ENCODE peak calls at places on chromosomes 12 and 14, in six cellular contexts. Z is SJSA1, B is prostate gland, Q is cardiac muscle cell, S is adrenal gland, V is Peyer's patch. Y is an unnamed sample. For H3K36me3 and H3K4me1, the result is how much of the 10 kb centered on the place peaks cover.

GRCh38 chr14:23366163-23366921 is 1.4 kb upstream of the EFS start:
- DNase-seq in Z (no peak), B (peak), Q (peak), S (peak), V (no peak), Y (no peak)

GRCh38 chr12:121060149-121061001 is 21.3 kb upstream of the OASL start:
- DNase-seq in Z (peak), B (no peak), Q (peak), S (peak), V (peak), Y (peak)

GRCh38 chr12:7346571-7347225 is 42.8 kb downstream of the ACSM4 start:
- DNase-seq in Z (no peak), B (no peak), Q (no peak), S (no peak), V (no peak), Y (no peak)

GRCh38 chr12:94282675-94283074 is 134.3 kb downstream of the PLXNC1 start:
- DNase-seq in Z (no peak), B (no peak), Q (no peak), S (no peak), V (no peak), Y (peak)

GRCh38 chr14:22070119-22070982 is 396.7 kb upstream of the OR4E1 start:
- DNase-seq in Z (no peak), B (no peak), Q (peak), S (peak), V (no peak), Y (peak)

GRCh38 chr12:79400481-79400880 is 290.3 kb downstream of the PAWR start:
- DNase-seq in Z (no peak), B (no peak), Q (no peak), S (no peak), V (no peak), Y (no peak)

GRCh38 chr14:21917699-21918436 is 244.2 kb upstream of the OR4E1 start:
- DNase-seq in Z (peak), B (peak), Q (peak), S (no peak), V (no peak), Y (peak)

GRCh38 chr12:89988556-89988955 is 279.9 kb upstream of the ATP2B1 start:
- DNase-seq in Z (no peak), B (no peak), Q (no peak), S (no peak), V (no peak), Y (no peak)

GRCh38 chr12:31928246-31929139 is 30.7 kb upstream of the RESF1 start:
- DNase-seq in Z (no peak), B (no peak), Q (no peak), S (no peak), V (no peak), Y (no peak)

GRCh38 chr14:68928770-68929550 is 50.1 kb downstream of the ACTN1 start:
- DNase-seq in Z (no peak), B (no peak), Q (no peak), S (no peak), V (no peak), Y (no peak)

GRCh38 chr12:131830335-131831020 is 2.3 kb downstream of the MMP17 start:
- DNase-seq in Z (peak), B (peak), Q (peak), S (peak), V (peak), Y (peak)

GRCh38 chr12:106750524-106750923 is 24.0 kb upstream of the RIC8B start:
- DNase-seq in Z (no peak), B (no peak), Q (no peak), S (no peak), V (no peak), Y (no peak)

GRCh38 chr12:79260923-79261322 is 396.3 kb downstream of the SYT1 start:
- DNase-seq in Z (no peak), B (no peak), Q (no peak), S (no peak), V (no peak), Y (no peak)

GRCh38 chr12:50715174-50715573 is 48.7 kb upstream of the ATF1 start:
- DNase-seq in Z (no peak), B (peak), Q (no peak), S (no peak), V (no peak), Y (no peak)

GRCh38 chr12:22169281-22169824 is 123.3 kb downstream of the CMAS start:
- DNase-seq in Z (no peak), B (peak), Q (no peak), S (no peak), V (no peak), Y (peak)

GRCh38 chr12:93959657-93960056 is 188.7 kb upstream of the PLXNC1 start:
- DNase-seq in Z (no peak), B (no peak), Q (no peak), S (no peak), V (no peak), Y (no peak)

GRCh38 chr14:53850714-53851296 is 105.8 kb downstream of the BMP4 start:
- DNase-seq in Z (peak), B (no peak), Q (no peak), S (no peak), V (no peak), Y (no peak)

GRCh38 chr14:91228112-91229004 is 16.1 kb downstream of the GPR68 start:
- DNase-seq in Z (peak), B (no peak), Q (no peak), S (no peak), V (no peak), Y (peak)

GRCh38 chr12:66984962-66985361 is 284.2 kb upstream of the CAND1 start:
- DNase-seq in Z (no peak), B (peak), Q (no peak), S (no peak), V (no peak), Y (no peak)

GRCh38 chr12:104520242-104520900 is 63.6 kb downstream of the CHST11 start:
- DNase-seq in Z (no peak), B (no peak), Q (peak), S (no peak), V (no peak), Y (no peak)

GRCh38 chr14:24398298-24398942 is 383 bp upstream of the NYNRIN start:
- DNase-seq in Z (no peak), B (no peak), Q (peak), S (no peak), V (peak), Y (no peak)

GRCh38 chr12:120847392-120848157 is 56.6 kb downstream of the SPPL3 start:
- DNase-seq in Z (no peak), B (no peak), Q (no peak), S (peak), V (no peak), Y (no peak)

GRCh38 chr12:107794451-107794850 is 19.9 kb downstream of the ASCL4 start:
- DNase-seq in Z (no peak), B (no peak), Q (no peak), S (no peak), V (no peak), Y (no peak)

GRCh38 chr14:94097091-94097490 is 13.4 kb upstream of the IFI27 start:
- DNase-seq in Z (no peak), B (no peak), Q (no peak), S (no peak), V (no peak), Y (no peak)

GRCh38 chr12:105765053-105766019 is 373.4 kb downstream of the NUAK1 start:
- DNase-seq in Z (no peak), B (no peak), Q (no peak), S (no peak), V (no peak), Y (no peak)

GRCh38 chr14:63297387-63297786 is 21.3 kb downstream of the GPHB5 start:
- DNase-seq in Z (no peak), B (no peak), Q (no peak), S (no peak), V (no peak), Y (no peak)

GRCh38 chr12:127760996-127761395 is 506.0 kb upstream of the TMEM132C start:
- DNase-seq in Z (no peak), B (no peak), Q (no peak), S (no peak), V (no peak), Y (no peak)

GRCh38 chr12:83850531-83850930 is 1062.1 kb downstream of the SLC6A15 start:
- DNase-seq in Z (no peak), B (no peak), Q (no peak), S (no peak), V (no peak), Y (no peak)

GRCh38 chr12:87439990-87440827 is 589.0 kb downstream of the C12orf50 start:
- DNase-seq in Z (no peak), B (peak), Q (no peak), S (peak), V (no peak), Y (no peak)

GRCh38 chr12:20342111-20342510 is 26.2 kb upstream of the PDE3A start:
- DNase-seq in Z (no peak), B (no peak), Q (no peak), S (no peak), V (no peak), Y (no peak)

GRCh38 chr12:1845427-1845826 is 25.1 kb downstream of the LRTM2 start:
- DNase-seq in Z (no peak), B (no peak), Q (no peak), S (no peak), V (peak), Y (no peak)

GRCh38 chr14:49052516-49052915 is 533.7 kb downstream of the RPS29 start:
- DNase-seq in Z (no peak), B (no peak), Q (no peak), S (no peak), V (no peak), Y (no peak)

GRCh38 chr12:49036029-49036428 is 17.5 kb upstream of the PRKAG1 start:
- DNase-seq in Z (no peak), B (no peak), Q (no peak), S (no peak), V (no peak), Y (no peak)
- H3K36me3 ChIP-seq in Z (half or more), B (under half), Q (half or more), S (under half), V (half or more), Y (half or more)

GRCh38 chr12:52199294-52199920 is 7.6 kb upstream of the KRT80 start:
- DNase-seq in Z (no peak), B (no peak), Q (no peak), S (no peak), V (no peak), Y (no peak)
- H3K4me1 ChIP-seq in Z (half or more), B (under half), Q (under half), S (under half), V (under half), Y (under half)

GRCh38 chr12:64688715-64689114 is 70.5 kb downstream of the GNS start:
- DNase-seq in Z (no peak), B (no peak), Q (no peak), S (no peak), V (no peak), Y (no peak)

GRCh38 chr12:64685076-64685475 is 74.1 kb downstream of the GNS start:
- DNase-seq in Z (no peak), B (no peak), Q (no peak), S (no peak), V (no peak), Y (no peak)

GRCh38 chr12:64685605-64686004 is 73.6 kb downstream of the GNS start:
- DNase-seq in Z (no peak), B (no peak), Q (no peak), S (no peak), V (peak), Y (no peak)

GRCh38 chr12:64691227-64691792 is 67.9 kb downstream of the GNS start:
- DNase-seq in Z (no peak), B (no peak), Q (no peak), S (no peak), V (no peak), Y (no peak)

GRCh38 chr12:64687816-64688599 is 71.2 kb downstream of the GNS start:
- DNase-seq in Z (no peak), B (peak), Q (no peak), S (peak), V (no peak), Y (no peak)
- H3K36me3 ChIP-seq in Z (under half), B (under half), Q (under half), S (under half), V (under half), Y (half or more)

GRCh38 chr12:123142948-123143752 is 7.7 kb downstream of the PITPNM2 start:
- DNase-seq in Z (no peak), B (no peak), Q (peak), S (no peak), V (peak), Y (no peak)

GRCh38 chr12:123145211-123145610 is 5.7 kb downstream of the PITPNM2 start:
- DNase-seq in Z (no peak), B (no peak), Q (peak), S (no peak), V (no peak), Y (no peak)

GRCh38 chr12:123142518-123142840 is 8.4 kb downstream of the PITPNM2 start:
- DNase-seq in Z (no peak), B (no peak), Q (no peak), S (no peak), V (no peak), Y (no peak)

GRCh38 chr12:123141615-123142517 is 9.0 kb downstream of the PITPNM2 start:
- DNase-seq in Z (peak), B (no peak), Q (no peak), S (peak), V (peak), Y (no peak)

DNA sequence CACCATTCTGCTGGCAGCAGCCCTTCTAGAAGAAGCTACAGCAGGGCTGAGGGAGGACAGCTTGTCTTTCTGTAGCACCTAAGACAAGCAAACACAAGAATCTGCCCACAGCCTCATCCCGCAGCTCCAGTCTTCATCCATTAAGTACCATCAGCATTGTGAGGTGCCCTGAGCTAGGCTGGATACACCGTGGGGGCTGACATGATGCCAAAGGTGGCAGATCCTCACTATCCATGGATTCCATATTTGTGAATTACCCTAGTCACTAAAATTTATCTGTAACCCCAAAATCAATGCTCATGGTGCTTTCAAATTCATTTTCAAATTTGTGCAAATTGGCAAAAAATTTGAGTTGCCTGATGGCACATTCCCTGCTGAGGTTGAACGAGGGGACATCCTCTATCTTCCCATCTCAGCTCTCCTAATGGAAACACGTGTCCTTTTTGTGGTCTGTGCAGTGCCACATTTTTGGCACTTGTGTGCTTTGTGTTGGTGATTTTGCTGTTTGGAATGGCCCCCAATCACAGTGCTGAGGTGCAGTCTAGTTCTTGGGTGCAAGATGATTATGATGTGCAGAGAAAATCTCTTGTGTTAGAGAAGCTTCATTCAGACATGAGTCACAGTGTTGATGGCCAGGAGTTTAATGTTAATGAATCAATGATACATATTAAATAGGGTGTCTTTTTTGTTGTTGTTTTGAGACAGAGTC is 7.0 kb downstream of the PITPNM2 start:
- DNase-seq in Z (no peak), B (no peak), Q (no peak), S (no peak), V (no peak), Y (no peak)
- H3K4me1 ChIP-seq in Z (under half), B (under half), Q (under half), S (half or more), V (half or more), Y (under half)

DNA sequence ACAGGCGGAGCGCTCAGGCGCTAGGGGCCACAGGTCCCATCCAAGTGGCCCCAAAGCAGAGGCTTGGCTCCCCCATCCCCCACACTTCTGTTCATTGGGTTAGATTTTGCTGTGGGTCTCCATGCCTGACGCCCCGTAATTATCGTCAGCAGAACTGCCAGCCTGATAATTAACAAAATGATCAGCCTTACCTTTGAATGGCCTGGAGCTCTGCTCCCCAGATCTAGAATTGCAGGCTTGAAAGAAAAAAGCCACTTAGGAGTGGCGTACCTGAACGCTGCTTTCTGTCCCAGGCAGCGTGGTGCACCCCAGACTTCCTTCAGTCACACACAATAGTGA is 28.7 kb upstream of the LRP1-AS start:
- DNase-seq in Z (no peak), B (no peak), Q (no peak), S (no peak), V (no peak), Y (no peak)
- H3K36me3 ChIP-seq in Z (half or more), B (under half), Q (under half), S (under half), V (half or more), Y (under half)

GRCh38 chr14:75294649-75295033 is 16.0 kb downstream of the FOS start:
- DNase-seq in Z (no peak), B (no peak), Q (peak), S (no peak), V (no peak), Y (no peak)
- H3K4me1 ChIP-seq in Z (under half), B (under half), Q (under half), S (under half), V (under half), Y (under half)

DNA sequence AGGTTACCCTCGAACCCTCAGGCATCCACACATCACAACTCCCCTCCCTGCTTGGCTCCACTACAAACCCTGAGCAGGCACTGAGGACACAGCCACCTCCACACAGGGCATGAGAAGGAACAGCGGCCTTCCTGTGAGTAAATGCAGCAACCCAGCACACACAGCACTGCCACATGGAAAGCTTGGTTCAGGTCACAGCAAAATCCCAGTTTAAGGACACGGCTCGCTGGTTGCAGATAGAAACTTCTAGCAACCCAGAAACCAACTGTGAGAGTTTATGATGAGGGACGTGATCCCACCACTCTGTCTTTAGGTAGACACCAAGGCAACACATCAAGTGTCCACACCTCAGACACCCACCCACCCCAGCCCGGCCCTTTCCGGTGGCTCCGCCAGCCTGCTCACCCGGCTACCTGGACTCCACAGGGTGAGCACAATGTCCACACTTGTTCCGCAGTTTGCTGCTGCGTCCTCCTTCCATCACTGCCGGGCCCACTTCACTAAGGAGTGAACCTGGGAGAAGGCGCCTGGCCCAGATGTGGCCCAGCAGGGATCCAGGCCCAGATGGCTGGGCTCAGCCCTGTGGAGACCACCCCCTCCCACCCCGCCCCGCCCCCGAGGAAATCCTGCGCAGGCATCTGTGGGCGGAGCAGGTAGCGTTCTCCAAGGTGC is 13.2 kb downstream of the CDCA4 start:
- DNase-seq in Z (no peak), B (no peak), Q (no peak), S (no peak), V (no peak), Y (no peak)
- H3K36me3 ChIP-seq in Z (half or more), B (under half), Q (under half), S (under half), V (under half), Y (under half)